ENCODE peak calls at places on chromosomes 3 and 15, in nine cellular contexts. R, L, V, E, H, Y, W, B and Z are unnamed samples.

GRCh38 chr3:157452097-157452496 is 15.4 kb downstream of the PTX3 start:
- DNase-seq in R (no peak), L (no peak), V (peak; percentile 11), E (no peak), H (no peak), Y (no peak), W (no peak), B (no peak), Z (no peak)

GRCh38 chr3:94066829-94067470 is 4.1 kb downstream of the NSUN3 start:
- DNase-seq in R (no peak), L (no peak), V (no peak), E (no peak), H (no peak), Y (no peak), W (no peak), B (no peak), Z (no peak)

GRCh38 chr3:185046623-185047022 is 106.2 kb downstream of the C3orf70 start:
- DNase-seq in R (no peak), L (no peak), V (no peak), E (no peak), H (no peak), Y (no peak), W (no peak), B (no peak), Z (no peak)

GRCh38 chr15:60379466-60380274 is 18.1 kb downstream of the ANXA2 start:
- DNase-seq in R (peak; percentile 92), L (no peak), V (peak; percentile 92), E (peak; percentile 96), H (no peak), Y (no peak), W (peak; percentile 70), B (peak; percentile 99), Z (peak; percentile 98)

GRCh38 chr15:92893200-92893599 is 6.9 kb upstream of the CHD2 start:
- DNase-seq in R (no peak), L (no peak), V (no peak), E (no peak), H (no peak), Y (no peak), W (no peak), B (no peak), Z (no peak)

GRCh38 chr3:148062590-148062989 is 635.1 kb upstream of the AGTR1 start:
- DNase-seq in R (no peak), L (no peak), V (no peak), E (no peak), H (no peak), Y (peak; percentile 98), W (no peak), B (no peak), Z (no peak)

GRCh38 chr15:68608206-68608843 is 29.5 kb downstream of the CORO2B start:
- DNase-seq in R (peak; percentile 81), L (no peak), V (peak; percentile 97), E (peak; percentile 45), H (no peak), Y (no peak), W (no peak), B (no peak), Z (no peak)

GRCh38 chr3:107384428-107384827 is 7.2 kb downstream of the CCDC54 start:
- DNase-seq in R (no peak), L (no peak), V (no peak), E (no peak), H (no peak), Y (no peak), W (no peak), B (no peak), Z (no peak)

GRCh38 chr3:177733233-177733632 is 536.0 kb upstream of the TBL1XR1 start:
- DNase-seq in R (no peak), L (no peak), V (no peak), E (no peak), H (no peak), Y (no peak), W (no peak), B (no peak), Z (no peak)

GRCh38 chr3:86800116-86800515 is 190.8 kb downstream of the VGLL3 start:
- DNase-seq in R (peak; percentile 11), L (no peak), V (no peak), E (peak; percentile 43), H (no peak), Y (no peak), W (no peak), B (peak; percentile 61), Z (peak; percentile 37)

GRCh38 chr15:100715571-100716455 is 113.4 kb downstream of the ASB7 start:
- DNase-seq in R (no peak), L (no peak), V (no peak), E (no peak), H (no peak), Y (peak; percentile 2), W (peak; percentile 85), B (no peak), Z (no peak)

GRCh38 chr3:161576733-161577510 is 80.3 kb downstream of the OTOL1 start:
- DNase-seq in R (no peak), L (no peak), V (no peak), E (peak; percentile 49), H (no peak), Y (peak; percentile 100), W (no peak), B (peak; percentile 3), Z (no peak)

GRCh38 chr15:73697033-73697467 is 12.9 kb downstream of the CD276 start:
- DNase-seq in R (peak; percentile 95), L (peak; percentile 52), V (peak; percentile 98), E (peak; percentile 95), H (peak; percentile 61), Y (peak; percentile 76), W (no peak), B (peak; percentile 93), Z (peak; percentile 85)

GRCh38 chr3:129021140-129021551 is 20.0 kb downstream of the EFCC1 start:
- DNase-seq in R (peak; percentile 26), L (no peak), V (no peak), E (peak; percentile 64), H (no peak), Y (no peak), W (no peak), B (peak; percentile 53), Z (no peak)

GRCh38 chr3:161171113-161171512 is 50.0 kb upstream of the NMD3 start:
- DNase-seq in R (peak; percentile 94), L (no peak), V (peak; percentile 85), E (peak; percentile 90), H (no peak), Y (no peak), W (no peak), B (peak; percentile 92), Z (peak; percentile 62)

GRCh38 chr3:160641675-160642330 is 35.2 kb upstream of the ARL14 start:
- DNase-seq in R (peak; percentile 80), L (no peak), V (peak; percentile 71), E (peak; percentile 38), H (no peak), Y (no peak), W (no peak), B (peak; percentile 26), Z (peak; percentile 3)

GRCh38 chr3:51500632-51501131 is 867 bp upstream of the DCAF1 start:
- DNase-seq in R (no peak), L (peak; percentile 25), V (no peak), E (no peak), H (no peak), Y (no peak), W (no peak), B (no peak), Z (no peak)

GRCh38 chr3:69669070-69669469 is 70.2 kb upstream of the MITF start:
- DNase-seq in R (no peak), L (no peak), V (no peak), E (no peak), H (no peak), Y (no peak), W (no peak), B (no peak), Z (no peak)

GRCh38 chr15:78234515-78235040 is at the start of gene ACSBG1:
- DNase-seq in R (no peak), L (no peak), V (no peak), E (no peak), H (no peak), Y (no peak), W (no peak), B (no peak), Z (no peak)

GRCh38 chr3:191329654-191330308 is 545 bp downstream of the UTS2B start:
- DNase-seq in R (peak; percentile 62), L (peak; percentile 68), V (peak; percentile 63), E (peak; percentile 69), H (peak; percentile 23), Y (peak; percentile 60), W (peak; percentile 66), B (peak; percentile 74), Z (peak; percentile 32)

GRCh38 chr15:45253330-45253729 is 1.3 kb downstream of the SLC28A2 start:
- DNase-seq in R (peak; percentile 6), L (no peak), V (no peak), E (no peak), H (no peak), Y (no peak), W (no peak), B (no peak), Z (no peak)

GRCh38 chr15:83105450-83105849 is 2.0 kb upstream of the TM6SF1 start:
- DNase-seq in R (no peak), L (no peak), V (no peak), E (no peak), H (no peak), Y (no peak), W (no peak), B (no peak), Z (no peak)

GRCh38 chr3:57559526-57559925 is 3.5 kb downstream of the PDE12 start:
- DNase-seq in R (peak; percentile 57), L (no peak), V (peak; percentile 39), E (peak; percentile 71), H (no peak), Y (no peak), W (no peak), B (peak; percentile 64), Z (no peak)

GRCh38 chr3:58627580-58627894 is 39.0 kb downstream of the FAM3D start:
- DNase-seq in R (peak; percentile 29), L (no peak), V (peak; percentile 64), E (peak; percentile 65), H (no peak), Y (peak; percentile 3), W (peak; percentile 40), B (no peak), Z (no peak)

GRCh38 chr15:60626669-60627068 is 147.7 kb upstream of the ICE2 start:
- DNase-seq in R (no peak), L (no peak), V (no peak), E (no peak), H (no peak), Y (no peak), W (no peak), B (peak; percentile 16), Z (no peak)

GRCh38 chr3:31066999-31067398 is 172.5 kb upstream of the GADL1 start:
- DNase-seq in R (peak; percentile 92), L (no peak), V (peak; percentile 91), E (peak; percentile 96), H (no peak), Y (no peak), W (no peak), B (peak; percentile 98), Z (peak; percentile 91)

GRCh38 chr3:65020233-65020632 is 332.4 kb upstream of the ADAMTS9 start:
- DNase-seq in R (no peak), L (no peak), V (no peak), E (no peak), H (no peak), Y (no peak), W (no peak), B (no peak), Z (no peak)

GRCh38 chr3:27675287-27675686 is 46.8 kb downstream of the EOMES start:
- DNase-seq in R (peak; percentile 88), L (no peak), V (peak; percentile 96), E (peak; percentile 68), H (no peak), Y (peak; percentile 89), W (no peak), B (peak; percentile 58), Z (no peak)

GRCh38 chr3:170641510-170642236 is 55.8 kb upstream of the SLC7A14 start:
- DNase-seq in R (no peak), L (no peak), V (no peak), E (peak; percentile 34), H (no peak), Y (no peak), W (no peak), B (peak; percentile 62), Z (no peak)

GRCh38 chr15:35522061-35522460 is 23.9 kb downstream of the DPH6 start:
- DNase-seq in R (peak; percentile 51), L (no peak), V (peak; percentile 47), E (peak; percentile 30), H (no peak), Y (no peak), W (no peak), B (no peak), Z (no peak)

GRCh38 chr3:100650651-100651611 is 41.5 kb downstream of the ADGRG7 start:
- DNase-seq in R (peak; percentile 80), L (peak; percentile 60), V (peak; percentile 50), E (peak; percentile 76), H (peak; percentile 11), Y (no peak), W (no peak), B (peak; percentile 89), Z (peak; percentile 42)